ENCODE peak calls at places on chromosomes 11 and 22, in nine cellular contexts. B is substantia nigra; R is right cardiac atrium; T is central memory CD4-positive, alpha-beta T cell; Q is T-cell; P is stimulated activated CD4-positive, alpha-beta T cell treated with anti-CD3 and anti-CD28 coated beads, Interleukin-15, amount 100 ng/mL, for 24 hours; H is foreskin fibroblast; K is hypothalamus; Y is mucosa of descending colon. U is an unnamed sample.

GRCh38 chr11:64916040-64916847 is 765 bp downstream of the ATG2A start:
- DNase-seq in B (no peak), R (peak), Y (peak), K (no peak), H (peak), P (peak), T (peak), Q (peak), U (peak)

GRCh38 chr11:72223615-72224586 is 666 bp upstream of the INPPL1 start:
- DNase-seq in T (peak), R (peak), K (peak), Q (peak), B (peak), Y (peak), P (peak), H (peak), U (no peak)

GRCh38 chr22:38203090-38203810 is 1.5 kb downstream of the MAFF start:
- DNase-seq in T (peak), R (peak), Q (no peak), Y (peak), B (no peak), P (peak), H (no peak), K (no peak), U (no peak)

GRCh38 chr11:12686246-12687060 is 12.2 kb downstream of the TEAD1 start:
- DNase-seq in H (no peak), T (no peak), K (no peak), B (no peak), Y (no peak), Q (no peak), R (no peak), P (no peak), U (no peak)

GRCh38 chr11:72751293-72752087 is 718 bp downstream of the ARAP1 start:
- DNase-seq in Y (no peak), P (peak), H (no peak), K (no peak), Q (no peak), R (peak), B (no peak), T (no peak), U (no peak)

GRCh38 chr22:20439928-20440575 is 2.4 kb upstream of the SCARF2 start:
- DNase-seq in H (no peak), R (peak), B (no peak), T (no peak), P (no peak), K (no peak), Q (no peak), Y (no peak), U (no peak)

GRCh38 chr22:38347181-38347943 is 30.1 kb upstream of the CSNK1E start:
- DNase-seq in R (no peak), H (no peak), Q (no peak), B (no peak), T (no peak), K (no peak), Y (no peak), P (no peak), U (no peak)

GRCh38 chr11:22634897-22635629 is 9.4 kb upstream of the FANCF start:
- DNase-seq in H (peak), B (no peak), Y (peak), P (no peak), T (no peak), K (no peak), R (peak), Q (no peak), U (no peak)

GRCh38 chr11:9574806-9575530 is 1.5 kb downstream of the WEE1 start:
- DNase-seq in T (peak), K (no peak), B (no peak), R (peak), Q (no peak), P (peak), H (peak), Y (peak), U (no peak)

U was measured in CD14-positive monocyte.